ENCODE peak calls at places on chromosomes 4 and X, in ten cellular contexts. I is AG10803, N is right lobe of liver, D is fibroblast of the aortic adventitia, A is fibroblast of mammary gland, U is neural progenitor cell, Z is neural crest cell, C is fibroblast of lung, H is AG09319, Q is mucosa of descending colon. P is an unnamed sample.

GRCh38 chr4:146095091-146095690 is 80.3 kb upstream of the LSM6 start:
- DNase-seq in I (peak), N (no peak), D (peak), A (peak), U (peak), Z (peak), C (peak), H (peak), Q (no peak), P (no peak)

GRCh38 chr4:41185614-41186609 is 28.4 kb downstream of the APBB2 start:
- DNase-seq in I (peak), N (no peak), D (no peak), A (no peak), U (no peak), Z (no peak), C (peak), H (no peak), Q (no peak), P (no peak)

GRCh38 chr4:152972821-152973613 is 36.9 kb downstream of the FHDC1 start:
- DNase-seq in I (peak), N (no peak), D (peak), A (peak), U (no peak), Z (no peak), C (peak), H (peak), Q (no peak), P (no peak)

GRCh38 chrX:119523664-119524184 is 41.5 kb downstream of the STEEP1 start:
- DNase-seq in I (no peak), N (no peak), D (no peak), A (no peak), U (no peak), Z (no peak), C (peak), H (no peak), Q (no peak), P (no peak)

GRCh38 chr4:4456351-4456750 is 69.4 kb downstream of the NSG1 start:
- DNase-seq in I (no peak), N (no peak), D (no peak), A (no peak), U (no peak), Z (no peak), C (peak), H (no peak), Q (no peak), P (no peak)

GRCh38 chr4:141458501-141458900 is 177.9 kb upstream of the IL15 start:
- DNase-seq in I (no peak), N (no peak), D (no peak), A (peak), U (no peak), Z (no peak), C (no peak), H (no peak), Q (no peak), P (no peak)

GRCh38 chr4:56613101-56613862 is 67.8 kb downstream of the HOPX start:
- DNase-seq in I (peak), N (no peak), D (peak), A (peak), U (no peak), Z (no peak), C (peak), H (no peak), Q (no peak), P (no peak)

GRCh38 chr4:116005037-116005805 is 891.8 kb upstream of the NDST4 start:
- DNase-seq in I (peak), N (no peak), D (peak), A (no peak), U (no peak), Z (no peak), C (no peak), H (no peak), Q (no peak), P (no peak)

GRCh38 chr4:74047152-74047551 is 8.7 kb upstream of the CXCL3 start:
- DNase-seq in I (no peak), N (no peak), D (no peak), A (no peak), U (no peak), Z (no peak), C (no peak), H (no peak), Q (no peak), P (no peak)

GRCh38 chr4:99356992-99357391 is 4.4 kb upstream of the ADH1C start:
- DNase-seq in I (no peak), N (no peak), D (no peak), A (no peak), U (no peak), Z (no peak), C (no peak), H (no peak), Q (no peak), P (no peak)

GRCh38 chr4:107213410-107213809 is 177.3 kb upstream of the DKK2 start:
- DNase-seq in I (peak), N (no peak), D (no peak), A (peak), U (no peak), Z (no peak), C (peak), H (no peak), Q (no peak), P (no peak)

GRCh38 chr4:129676934-129677333 is 581.0 kb downstream of the C4orf33 start:
- DNase-seq in I (no peak), N (no peak), D (no peak), A (no peak), U (no peak), Z (no peak), C (no peak), H (no peak), Q (no peak), P (no peak)

GRCh38 chr4:19735012-19735411 is 516.7 kb upstream of the SLIT2 start:
- DNase-seq in I (peak), N (no peak), D (peak), A (no peak), U (no peak), Z (no peak), C (no peak), H (no peak), Q (no peak), P (no peak)

GRCh38 chr4:19736968-19737756 is 514.5 kb upstream of the SLIT2 start:
- DNase-seq in I (peak), N (no peak), D (no peak), A (no peak), U (peak), Z (no peak), C (peak), H (no peak), Q (no peak), P (no peak)

GRCh38 chr4:19739101-19739651 is 512.5 kb upstream of the SLIT2 start:
- DNase-seq in I (peak), N (no peak), D (peak), A (peak), U (no peak), Z (no peak), C (peak), H (peak), Q (no peak), P (no peak)
- TF ChIP-seq CTCF in I (no peak), N (no peak), D (peak), A (no peak), U (no peak), Z (no peak), C (no peak), H (no peak), Q (no peak), P (no peak)

GRCh38 chr4:134024251-134024650 is 177.3 kb downstream of the PABPC4L start:
- DNase-seq in I (no peak), N (no peak), D (no peak), A (peak), U (peak), Z (no peak), C (peak), H (no peak), Q (no peak), P (no peak)
- TF ChIP-seq CTCF in I (no peak), N (peak), D (no peak), A (peak), U (peak), Z (peak), C (peak), H (peak), Q (no peak), P (peak)

GRCh38 chr4:154044118-154044517 is 255.2 kb upstream of the SFRP2 start:
- DNase-seq in I (peak), N (peak), D (no peak), A (peak), U (no peak), Z (no peak), C (no peak), H (peak), Q (no peak), P (no peak)

GRCh38 chr4:154045086-154045485 is 256.2 kb upstream of the SFRP2 start:
- DNase-seq in I (peak), N (no peak), D (peak), A (peak), U (no peak), Z (no peak), C (no peak), H (no peak), Q (no peak), P (no peak)

DNA sequence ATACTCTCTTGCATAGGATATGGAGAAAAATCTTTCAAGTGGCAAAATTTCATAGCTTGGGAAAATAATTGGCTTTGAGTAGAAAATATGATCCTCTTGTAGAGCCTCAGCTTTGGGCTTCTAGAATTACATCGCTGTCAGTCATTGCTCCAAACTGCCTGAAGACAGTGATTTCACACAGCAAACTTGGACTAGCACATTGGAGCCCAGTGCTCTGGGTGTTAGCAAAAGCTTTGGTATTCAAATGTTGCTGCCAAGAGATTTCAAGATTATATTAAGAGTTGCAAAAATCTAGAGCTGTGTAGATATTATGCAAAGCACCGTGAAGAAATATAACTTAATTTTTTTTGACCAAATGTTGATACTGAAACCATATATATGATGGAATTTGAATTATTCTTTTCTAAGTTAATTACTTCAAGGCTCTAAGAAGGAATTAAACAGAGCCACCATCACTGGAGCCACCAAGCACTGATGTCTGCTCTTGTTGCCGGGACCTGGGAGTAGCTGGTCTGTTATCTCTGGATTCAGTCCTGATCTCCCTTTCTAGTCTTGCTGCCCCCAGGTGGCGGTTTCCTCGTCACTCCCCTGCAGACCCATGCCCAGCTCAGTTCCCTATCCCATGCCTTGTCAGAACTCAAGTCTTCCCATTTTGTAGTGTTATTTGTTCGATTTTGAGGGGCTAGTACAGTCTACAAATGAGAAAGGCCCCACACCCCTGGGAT is 260.7 kb upstream of the SFRP2 start:
- DNase-seq in I (peak), N (no peak), D (peak), A (peak), U (peak), Z (peak), C (peak), H (peak), Q (no peak), P (peak)
- TF ChIP-seq CTCF in I (peak), N (peak), D (peak), A (peak), U (peak), Z (peak), C (no peak), H (peak), Q (no peak), P (no peak)

GRCh38 chrX:50452782-50453181 is 17.8 kb downstream of the DGKK start:
- DNase-seq in I (no peak), N (no peak), D (no peak), A (no peak), U (no peak), Z (no peak), C (no peak), H (no peak), Q (no peak), P (no peak)

GRCh38 chrX:50450324-50450723 is 20.3 kb downstream of the DGKK start:
- DNase-seq in I (no peak), N (no peak), D (no peak), A (no peak), U (no peak), Z (no peak), C (no peak), H (no peak), Q (no peak), P (no peak)

GRCh38 chrX:50442426-50443116 is 28.1 kb downstream of the DGKK start:
- DNase-seq in I (no peak), N (no peak), D (no peak), A (no peak), U (no peak), Z (no peak), C (no peak), H (no peak), Q (no peak), P (no peak)

GRCh38 chrX:50447535-50447934 is 23.1 kb downstream of the DGKK start:
- DNase-seq in I (no peak), N (no peak), D (no peak), A (no peak), U (no peak), Z (no peak), C (no peak), H (no peak), Q (no peak), P (no peak)

GRCh38 chrX:50448565-50448964 is 22.1 kb downstream of the DGKK start:
- DNase-seq in I (no peak), N (no peak), D (no peak), A (peak), U (no peak), Z (no peak), C (no peak), H (no peak), Q (no peak), P (no peak)
- TF ChIP-seq CTCF in I (no peak), N (peak), D (peak), A (peak), U (peak), Z (no peak), C (no peak), H (no peak), Q (no peak), P (no peak)

DNA sequence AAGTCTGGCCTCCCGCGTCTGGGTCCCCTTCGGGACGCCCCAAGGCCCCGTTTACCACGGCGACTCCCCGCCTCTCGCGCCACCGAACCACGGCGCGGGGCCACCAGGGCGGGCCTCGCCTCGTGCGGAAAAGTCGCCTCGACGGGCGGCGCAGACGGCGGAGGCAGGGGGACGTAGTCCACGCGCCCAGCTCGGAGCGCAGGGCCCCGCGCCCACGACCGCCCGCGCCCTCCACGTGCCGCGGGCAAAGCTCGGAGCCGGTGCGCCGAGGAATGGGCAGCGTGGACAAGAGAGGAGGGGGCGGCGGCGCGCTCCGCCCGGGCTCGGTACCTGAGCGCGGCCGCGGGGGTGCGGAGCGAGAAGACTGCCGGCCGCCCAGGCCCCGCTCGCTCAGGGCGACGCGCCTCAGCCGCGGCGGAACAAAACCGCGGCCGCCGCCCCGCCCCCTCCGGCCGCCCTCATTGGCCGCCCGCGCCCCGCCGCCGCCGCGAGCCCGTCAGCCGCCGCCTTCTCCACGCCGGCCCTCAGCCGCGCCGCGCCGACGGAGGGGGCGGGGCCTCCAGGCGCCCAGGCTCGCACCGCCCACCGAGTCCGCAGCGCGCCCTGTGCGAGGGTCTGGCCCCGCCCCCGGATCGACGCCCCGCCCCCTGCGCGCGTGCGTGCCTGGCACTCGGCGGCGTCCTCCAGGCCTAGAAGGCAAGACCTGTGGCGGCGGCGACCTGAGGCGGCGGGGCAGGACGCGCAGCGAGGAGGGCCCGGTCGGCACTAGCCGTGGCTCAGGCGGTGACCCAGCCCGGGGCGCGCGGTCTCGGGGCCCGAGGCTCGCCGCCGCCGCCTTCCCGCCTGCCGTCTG is at the start of gene FAM53A:
- DNase-seq in I (peak), N (peak), D (peak), A (peak), U (peak), Z (peak), C (peak), H (peak), Q (peak), P (peak)
- TF ChIP-seq CTCF in I (no peak), N (peak), D (no peak), A (no peak), U (peak), Z (no peak), C (no peak), H (no peak), Q (no peak), P (no peak)

DNA sequence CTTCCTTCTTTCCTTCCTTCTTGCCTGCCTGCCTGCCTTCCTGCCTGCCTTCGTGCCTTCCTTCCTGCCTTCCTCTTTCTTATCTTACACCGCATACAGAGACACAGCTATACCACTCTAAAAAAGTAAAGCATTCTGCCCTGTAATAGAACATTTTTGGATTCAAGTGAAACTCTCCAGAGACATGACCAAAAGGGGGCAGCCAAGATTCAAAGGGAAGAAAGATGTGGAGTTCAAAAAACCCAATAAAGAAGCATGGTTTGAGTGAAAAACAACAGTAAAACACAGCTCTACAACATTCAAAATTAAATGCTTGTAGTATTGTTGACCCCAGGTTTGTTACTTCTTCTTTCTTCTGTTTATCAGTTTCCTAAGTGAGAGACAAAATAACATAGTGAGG is 914.9 kb upstream of the PCDH7 start:
- DNase-seq in I (no peak), N (no peak), D (no peak), A (no peak), U (peak), Z (no peak), C (no peak), H (no peak), Q (no peak), P (no peak)
- TF ChIP-seq CTCF in I (no peak), N (no peak), D (no peak), A (no peak), U (peak), Z (no peak), C (peak), H (no peak), Q (no peak), P (peak)

DNA sequence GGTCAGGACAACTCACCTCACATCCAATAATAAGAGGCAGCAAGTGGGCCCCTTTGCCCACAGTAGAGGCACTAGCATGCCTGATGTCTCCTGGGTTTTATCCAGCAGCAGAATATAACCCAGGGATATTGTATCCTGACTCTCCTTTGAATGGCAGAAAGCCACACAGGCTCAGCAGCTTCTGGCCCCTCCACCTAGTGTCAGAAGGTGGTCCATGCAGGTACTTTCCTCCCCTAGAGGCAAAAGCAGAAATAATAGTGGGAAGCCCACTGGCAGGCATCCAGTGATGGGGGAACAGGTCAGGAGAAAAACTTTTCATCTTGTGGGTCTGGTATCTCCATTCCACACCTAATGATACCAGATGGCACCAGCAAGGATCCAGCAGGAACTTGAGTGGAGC is 75.5 kb upstream of the IRS4 start:
- DNase-seq in I (no peak), N (no peak), D (no peak), A (no peak), U (peak), Z (no peak), C (no peak), H (no peak), Q (no peak), P (no peak)
- TF ChIP-seq CTCF in I (no peak), N (no peak), D (no peak), A (no peak), U (peak), Z (peak), C (no peak), H (no peak), Q (no peak), P (no peak)

GRCh38 chrX:30196322-30196721 is 19.0 kb upstream of the MAGEB2 start:
- DNase-seq in I (no peak), N (no peak), D (peak), A (no peak), U (peak), Z (no peak), C (peak), H (no peak), Q (no peak), P (no peak)
- TF ChIP-seq CTCF in I (peak), N (peak), D (peak), A (no peak), U (peak), Z (peak), C (no peak), H (no peak), Q (no peak), P (no peak)

DNA sequence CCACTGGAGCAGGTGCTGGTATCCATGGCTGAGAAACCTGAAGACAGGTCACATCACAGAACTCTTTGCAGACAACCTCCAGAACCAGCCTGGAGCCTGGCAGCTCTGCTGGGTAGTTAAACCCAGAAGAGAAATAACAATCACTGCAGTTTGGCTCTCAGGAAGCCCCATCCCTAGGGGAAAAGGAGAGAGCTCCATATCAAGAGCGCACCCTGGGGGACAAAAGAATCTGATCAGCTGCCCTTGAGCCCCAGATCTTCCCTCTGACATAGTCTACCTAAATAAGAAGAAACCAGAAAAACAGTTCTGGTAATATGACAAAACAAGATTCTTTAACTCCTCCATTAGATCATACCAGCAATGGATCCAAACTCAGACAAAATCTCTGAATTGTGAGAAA is 823.2 kb upstream of the FRG1 start:
- DNase-seq in I (no peak), N (no peak), D (no peak), A (peak), U (peak), Z (no peak), C (no peak), H (no peak), Q (no peak), P (no peak)
- TF ChIP-seq CTCF in I (no peak), N (no peak), D (no peak), A (peak), U (peak), Z (no peak), C (no peak), H (no peak), Q (no peak), P (no peak)

GRCh38 chr4:168864831-168865541 is 145.1 kb downstream of the CBR4 start:
- DNase-seq in I (peak), N (no peak), D (peak), A (peak), U (no peak), Z (no peak), C (peak), H (no peak), Q (no peak), P (no peak)
- TF ChIP-seq CTCF in I (peak), N (peak), D (peak), A (peak), U (peak), Z (peak), C (peak), H (peak), Q (no peak), P (no peak)